ENCODE peak calls at places on chromosome 10, in six cellular contexts. E is K562, K is HCT116, Y is GM12878, H is SK-N-SH, R is Panc1. P is an unnamed sample.

GRCh38 chr10:3538850-3539531 is 246.0 kb downstream of the KLF6 start:
- DNase-seq in E (no peak), H (no peak), K (no peak), Y (no peak), R (no peak), P (peak)

GRCh38 chr10:1217661-1218060 is 161.5 kb downstream of the WDR37 start:
- DNase-seq in E (no peak), H (no peak), Y (no peak), R (no peak), K (no peak), P (no peak)

GRCh38 chr10:71217266-71218045 is 5.1 kb downstream of the UNC5B start:
- DNase-seq in H (peak), E (peak), K (no peak), R (no peak), Y (no peak), P (no peak)

GRCh38 chr10:80702143-80702542 is 164.4 kb downstream of the SH2D4B start:
- DNase-seq in H (no peak), K (no peak), Y (no peak), E (no peak), R (no peak), P (no peak)

GRCh38 chr10:127458171-127458810 is 90.8 kb upstream of the NPS start:
- DNase-seq in R (no peak), Y (no peak), E (no peak), K (no peak), H (no peak), P (no peak)

GRCh38 chr10:33952692-33953360 is 618.4 kb upstream of the NRP1 start:
- DNase-seq in R (no peak), E (no peak), Y (no peak), K (no peak), H (no peak), P (no peak)

GRCh38 chr10:37680243-37680683 is 177.1 kb downstream of the ZNF248 start:
- DNase-seq in E (peak), K (no peak), R (no peak), H (no peak), Y (no peak), P (no peak)

GRCh38 chr10:91313761-91314520 is 93.5 kb downstream of the PCGF5 start:
- DNase-seq in Y (no peak), K (no peak), R (no peak), H (no peak), E (no peak), P (no peak)

GRCh38 chr10:4144802-4145201 is 359.8 kb upstream of the KLF6 start:
- DNase-seq in K (no peak), R (no peak), Y (no peak), E (no peak), H (no peak), P (no peak)

GRCh38 chr10:3198900-3199299 is 26.3 kb upstream of the PITRM1 start:
- DNase-seq in Y (no peak), K (no peak), R (no peak), E (no peak), H (no peak), P (no peak)

GRCh38 chr10:124091646-124092269 is 1.6 kb downstream of the CHST15 start:
- DNase-seq in Y (no peak), E (no peak), K (no peak), H (peak), R (no peak), P (peak)

GRCh38 chr10:102150970-102151773 is 1.0 kb upstream of the NOLC1 start:
- DNase-seq in R (no peak), E (no peak), K (no peak), Y (no peak), H (no peak), P (no peak)

GRCh38 chr10:29962451-29962850 is 96.9 kb downstream of the JCAD start:
- DNase-seq in H (no peak), Y (no peak), E (no peak), R (no peak), K (no peak), P (no peak)

GRCh38 chr10:76210241-76210640 is 778.8 kb downstream of the LRMDA start:
- DNase-seq in E (no peak), R (no peak), H (no peak), Y (no peak), K (no peak), P (no peak)

GRCh38 chr10:5619366-5620211 is 46.8 kb downstream of the ASB13 start:
- DNase-seq in R (no peak), K (no peak), E (no peak), H (no peak), Y (no peak), P (no peak)

GRCh38 chr10:78933828-78934227 is 134.9 kb upstream of the ZMIZ1 start:
- DNase-seq in E (no peak), Y (no peak), K (no peak), H (no peak), R (no peak), P (no peak)

GRCh38 chr10:8229153-8229552 is 174.7 kb downstream of the GATA3 start:
- DNase-seq in K (no peak), H (no peak), Y (no peak), R (no peak), E (no peak), P (no peak)

GRCh38 chr10:52128056-52128683 is 185.9 kb upstream of the DKK1 start:
- DNase-seq in E (no peak), H (no peak), K (no peak), R (no peak), Y (no peak), P (no peak)

GRCh38 chr10:114281006-114281405 is 42.0 kb downstream of the VWA2 start:
- DNase-seq in H (no peak), E (no peak), Y (no peak), R (no peak), K (no peak), P (no peak)

GRCh38 chr10:6494934-6495592 is 85.0 kb downstream of the PRKCQ start:
- DNase-seq in E (no peak), Y (no peak), R (no peak), K (no peak), H (no peak), P (no peak)

GRCh38 chr10:115956225-115957009 is 316.6 kb downstream of the GFRA1 start:
- DNase-seq in E (no peak), K (no peak), Y (no peak), R (no peak), H (no peak), P (no peak)

GRCh38 chr10:22681783-22682183 is 32.6 kb downstream of the PIP4K2A start:
- DNase-seq in R (peak), H (no peak), E (no peak), K (peak), Y (no peak), P (no peak)

GRCh38 chr10:100562008-100562672 is 26.4 kb downstream of the HIF1AN start:
- DNase-seq in R (peak), K (peak), H (peak), E (peak), Y (peak), P (peak)

GRCh38 chr10:62754963-62755362 is 49.6 kb upstream of the ADO start:
- DNase-seq in R (no peak), H (no peak), K (no peak), Y (no peak), E (no peak), P (no peak)

GRCh38 chr10:84333864-84334451 is 5.6 kb downstream of the CCSER2 start:
- DNase-seq in K (no peak), E (peak), H (no peak), Y (no peak), R (no peak), P (no peak)

GRCh38 chr10:120085386-120085785 is 192.9 kb downstream of the SEC23IP start:
- DNase-seq in K (no peak), E (no peak), R (no peak), H (no peak), Y (no peak), P (no peak)

GRCh38 chr10:4450981-4451501 is 375.0 kb upstream of the AKR1E2 start:
- DNase-seq in Y (no peak), K (no peak), E (no peak), H (no peak), R (no peak), P (no peak)

GRCh38 chr10:4053940-4054339 is 268.9 kb upstream of the KLF6 start:
- DNase-seq in H (no peak), Y (no peak), E (no peak), K (no peak), R (no peak), P (no peak)

GRCh38 chr10:93417264-93417663 is 64.9 kb downstream of the MYOF start:
- DNase-seq in R (no peak), E (no peak), Y (no peak), H (no peak), K (no peak), P (no peak)

GRCh38 chr10:24862586-24862985 is 89.8 kb downstream of the PRTFDC1 start:
- DNase-seq in H (no peak), E (no peak), R (no peak), K (no peak), Y (no peak), P (no peak)

GRCh38 chr10:11874568-11875182 is 51.5 kb downstream of the PROSER2 start:
- DNase-seq in H (peak), K (peak), R (no peak), E (peak), Y (peak), P (no peak)

GRCh38 chr10:132916421-132916841 is 25.9 kb downstream of the CFAP46 start:
- DNase-seq in E (no peak), R (no peak), Y (no peak), H (no peak), K (no peak), P (no peak)

GRCh38 chr10:101585841-101586240 is 2.2 kb downstream of the POLL start:
- DNase-seq in Y (no peak), E (no peak), K (no peak), H (no peak), R (no peak), P (no peak)

GRCh38 chr10:29737209-29737565 is 102.4 kb upstream of the SVIL start:
- DNase-seq in K (no peak), E (no peak), Y (no peak), R (no peak), H (no peak), P (no peak)

GRCh38 chr10:97736902-97737769 is at the start of gene ZFYVE27:
- DNase-seq in K (peak), E (peak), R (peak), Y (peak), H (peak), P (peak)

GRCh38 chr10:31186225-31187010 is 132.6 kb upstream of the ZEB1 start:
- DNase-seq in R (no peak), Y (no peak), K (peak), H (no peak), E (no peak), P (peak)

GRCh38 chr10:24209946-24210491 is 1.1 kb downstream of the KIAA1217 start:
- DNase-seq in H (peak), E (no peak), R (no peak), Y (peak), K (no peak), P (no peak)

GRCh38 chr10:117471344-117471874 is 71.1 kb upstream of the EMX2 start:
- DNase-seq in E (no peak), Y (no peak), H (no peak), K (no peak), R (no peak), P (no peak)

GRCh38 chr10:69337312-69338132 is 59.2 kb downstream of the HK1 start:
- DNase-seq in E (no peak), K (no peak), R (no peak), H (peak), Y (no peak), P (no peak)

GRCh38 chr10:69338547-69339450 is 60.5 kb downstream of the HK1 start:
- DNase-seq in K (no peak), E (no peak), R (no peak), Y (no peak), H (peak), P (no peak)

GRCh38 chr10:69335613-69336012 is 57.3 kb downstream of the HK1 start:
- DNase-seq in K (no peak), Y (no peak), R (no peak), E (no peak), H (no peak), P (no peak)

GRCh38 chr10:69336952-69337311 is 58.6 kb downstream of the HK1 start:
- DNase-seq in H (no peak), Y (no peak), R (no peak), K (no peak), E (no peak), P (no peak)

DNA sequence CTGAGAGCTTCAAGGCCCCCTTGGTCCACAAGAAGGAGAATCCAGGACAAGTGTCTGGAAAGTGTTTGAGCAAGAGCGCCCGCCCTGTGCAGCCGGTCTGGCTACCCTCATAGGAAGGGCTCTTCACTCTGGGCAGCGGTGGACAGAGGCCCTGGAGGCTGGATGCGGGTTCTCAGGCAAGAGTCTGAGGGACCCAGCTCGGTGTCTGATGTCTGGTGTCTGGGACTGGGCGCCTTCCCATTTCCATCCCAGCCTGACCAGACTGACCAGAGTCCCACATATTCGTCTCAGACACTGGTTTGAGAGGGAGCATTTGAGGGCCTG is 59.8 kb downstream of the HK1 start:
- DNase-seq in Y (no peak), R (no peak), H (peak), K (no peak), E (no peak), P (no peak)
- TF ChIP-seq SIN3A in Y (no peak), R (no peak), H (no peak), K (no peak), E (no peak), P (no peak)

GRCh38 chr10:129033790-129034272 is 433.2 kb upstream of the MGMT start:
- DNase-seq in K (no peak), R (no peak), E (peak), H (no peak), Y (no peak), P (no peak)
- TF ChIP-seq SIN3A in K (no peak), R (no peak), E (no peak), H (no peak), Y (no peak), P (no peak)

DNA sequence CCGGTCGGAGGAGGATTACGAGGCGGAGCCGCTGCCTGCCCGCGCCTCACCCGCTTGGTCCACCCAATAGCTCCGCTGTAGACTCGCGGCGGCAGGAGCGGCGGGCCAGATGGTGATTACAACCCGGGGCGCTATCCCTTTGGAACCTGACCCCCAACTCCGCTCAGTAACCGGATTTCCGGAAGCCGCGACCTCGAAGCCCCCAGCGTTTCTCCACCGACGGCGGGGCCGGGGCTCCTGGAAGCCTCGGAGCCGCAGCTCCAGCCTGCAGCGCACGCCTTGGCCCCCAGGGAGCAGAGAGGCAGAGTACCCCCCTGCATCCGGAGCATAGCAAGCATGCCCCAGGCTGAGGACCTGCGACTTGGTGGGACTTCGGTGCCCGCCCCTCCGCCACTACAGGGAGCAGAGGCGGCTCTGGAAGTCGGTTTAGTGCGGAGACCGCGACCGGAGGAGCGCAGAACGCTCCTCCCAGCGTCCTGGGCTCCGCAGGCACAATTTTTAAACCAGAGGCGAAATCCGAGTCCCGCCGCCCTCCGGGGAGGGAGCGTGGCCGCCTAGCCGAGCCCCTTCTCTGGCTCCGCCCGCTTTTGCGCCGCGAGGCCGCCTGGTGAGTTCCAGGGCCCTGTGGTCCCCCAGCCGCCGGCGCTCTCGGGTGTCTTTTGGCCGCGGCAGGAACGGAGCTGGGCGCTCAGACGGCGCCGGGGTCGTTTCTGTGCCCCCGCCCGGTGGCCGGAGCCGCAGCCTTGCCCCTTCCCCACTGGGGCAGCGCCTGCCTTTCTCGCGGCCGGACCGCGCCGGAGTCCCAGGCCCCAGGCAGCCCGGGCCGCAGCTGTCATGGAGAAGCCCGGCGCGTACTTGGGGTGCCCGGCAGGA is 28.2 kb upstream of the BMS1 start:
- DNase-seq in H (peak), K (no peak), Y (no peak), E (peak), R (no peak), P (peak)
- TF ChIP-seq SIN3A in H (no peak), K (no peak), Y (no peak), E (no peak), R (peak), P (no peak)

GRCh38 chr10:13829790-13830189 is 243.0 kb downstream of the PRPF18 start:
- DNase-seq in H (no peak), E (no peak), R (no peak), K (no peak), Y (no peak), P (no peak)
- TF ChIP-seq SIN3A in H (no peak), E (no peak), R (no peak), K (no peak), Y (no peak), P (no peak)

DNA sequence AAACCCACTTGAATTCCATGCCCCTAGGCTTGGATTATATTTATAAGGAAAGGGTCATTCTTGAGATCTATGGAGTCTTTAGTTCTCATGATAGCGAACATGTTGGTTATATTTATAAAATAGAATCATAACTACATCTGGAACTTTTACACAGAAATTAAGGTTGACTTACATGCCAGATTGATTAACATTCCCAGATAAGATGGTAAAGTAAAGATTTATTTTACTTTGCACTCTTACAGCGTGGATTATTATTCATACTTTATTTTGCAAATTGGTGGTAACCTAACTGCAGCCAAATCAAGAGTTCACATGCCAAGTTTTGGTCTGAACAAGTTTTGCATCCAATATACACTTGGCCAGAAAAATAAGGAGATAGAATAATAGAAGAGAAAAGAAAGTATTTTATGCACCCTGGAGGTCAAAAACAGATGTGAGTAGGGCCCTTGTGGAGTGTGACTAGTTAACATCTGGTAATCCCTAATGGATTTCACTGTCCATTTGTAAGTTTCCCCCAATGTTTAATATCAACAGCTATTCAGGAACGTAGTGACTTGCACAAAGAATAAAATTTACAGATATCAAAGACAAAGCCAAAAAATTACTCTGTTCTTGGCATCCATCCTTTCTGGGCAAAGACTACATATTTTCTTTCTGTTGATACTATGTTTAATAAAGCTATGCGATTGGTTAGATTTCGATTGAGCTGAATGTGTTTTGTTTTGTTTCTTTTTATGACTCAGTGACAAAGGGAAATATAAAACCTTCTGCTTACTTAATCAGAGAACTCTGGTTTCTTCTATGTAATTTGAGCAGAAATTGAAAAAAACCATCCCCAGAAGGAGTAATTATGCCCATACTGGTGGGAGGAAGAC is 10.1 kb upstream of the TMEM26 start:
- DNase-seq in H (no peak), Y (no peak), K (no peak), R (no peak), E (no peak), P (no peak)
- TF ChIP-seq SIN3A in H (no peak), Y (no peak), K (no peak), R (no peak), E (no peak), P (no peak)

GRCh38 chr10:103502849-103503660 is 9.6 kb downstream of the NEURL1 start:
- DNase-seq in R (no peak), H (peak), K (no peak), Y (no peak), E (no peak), P (no peak)

GRCh38 chr10:103501186-103501585 is 7.7 kb downstream of the NEURL1 start:
- DNase-seq in Y (no peak), E (no peak), K (no peak), H (no peak), R (no peak), P (no peak)

GRCh38 chr10:103507235-103508191 is 14.0 kb downstream of the NEURL1 start:
- DNase-seq in H (peak), K (no peak), R (no peak), E (no peak), Y (no peak), P (no peak)

GRCh38 chr10:103506061-103506460 is 12.6 kb downstream of the NEURL1 start:
- DNase-seq in R (no peak), Y (no peak), E (no peak), K (no peak), H (peak), P (no peak)

DNA sequence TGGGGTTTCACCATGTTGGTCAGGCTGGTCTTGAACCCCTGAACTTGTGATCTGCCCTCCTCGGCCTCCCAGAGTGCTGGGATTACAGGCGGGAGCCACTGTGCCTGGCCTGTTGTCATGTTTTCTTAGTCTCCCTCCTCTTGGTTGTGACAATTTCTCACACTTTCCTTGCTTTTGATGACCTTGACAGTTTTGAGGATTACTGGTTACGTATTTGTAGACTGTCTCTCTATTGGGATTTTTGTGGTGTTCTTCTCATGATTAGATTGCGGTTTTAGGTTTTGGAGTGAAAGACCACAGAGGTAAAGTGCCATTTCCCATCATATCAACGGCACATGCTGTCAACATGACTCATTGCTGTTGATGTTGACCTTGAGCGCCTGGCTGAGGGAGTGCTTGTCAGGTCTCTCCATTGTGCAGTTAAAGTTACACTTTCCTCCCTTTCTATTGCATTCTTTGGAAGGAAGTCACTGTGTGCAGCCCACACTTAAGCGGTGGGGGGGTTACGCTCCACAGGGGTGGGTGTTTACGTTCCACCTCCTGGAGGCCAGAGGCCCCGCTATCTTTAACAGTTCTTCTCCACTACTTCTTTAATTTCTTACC is 10.8 kb downstream of the NEURL1 start:
- DNase-seq in R (no peak), K (peak), Y (peak), E (peak), H (peak), P (no peak)
- TF ChIP-seq SIN3A in R (no peak), K (no peak), Y (no peak), E (no peak), H (peak), P (no peak)

P was measured in H1.